ENCODE peak calls at places on chromosome 15, in ten cellular contexts. W is GM12865; X is NCI-H1092 treated with DMSO at 0.1 percent for 48 hours; B is bronchial epithelial cell; A is LHCN-M2; N is cardiac fibroblast; P is GM13977; L is activated CD4-positive, alpha-beta T cell treated with anti-CD3 and anti-CD28 coated beads for 4 hours; U is brain microvascular endothelial cell; R is NCI-H748 treated with DMSO at 0.1 percent for 48 hours. Q is an unnamed sample.

GRCh38 chr15:90376789-90377188 is 11.3 kb upstream of the IQGAP1 start:
- DNase-seq in W (peak), X (no peak), B (no peak), A (no peak), N (no peak), P (no peak), L (peak), U (no peak), R (no peak), Q (peak)

GRCh38 chr15:68553994-68554715 is 24.6 kb upstream of the CORO2B start:
- DNase-seq in W (peak), X (peak), B (peak), A (peak), N (peak), P (peak), L (peak), U (peak), R (peak), Q (peak)

GRCh38 chr15:36177590-36178281 is 401.7 kb upstream of the CDIN1 start:
- DNase-seq in W (no peak), X (peak), B (peak), A (peak), N (peak), P (no peak), L (no peak), U (no peak), R (peak), Q (no peak)

GRCh38 chr15:62895905-62896316 is 146.6 kb upstream of the TPM1 start:
- DNase-seq in W (no peak), X (no peak), B (peak), A (peak), N (peak), P (no peak), L (no peak), U (peak), R (no peak), Q (no peak)

GRCh38 chr15:76483018-76483417 is 146.4 kb downstream of the ISL2 start:
- DNase-seq in W (no peak), X (no peak), B (no peak), A (no peak), N (no peak), P (no peak), L (no peak), U (no peak), R (no peak), Q (no peak)

GRCh38 chr15:54312528-54312927 is 334.3 kb downstream of the UNC13C start:
- DNase-seq in W (no peak), X (no peak), B (no peak), A (no peak), N (no peak), P (no peak), L (no peak), U (no peak), R (no peak), Q (no peak)

GRCh38 chr15:96331942-96332853 is 1.7 kb downstream of the NR2F2 start:
- DNase-seq in W (no peak), X (peak), B (no peak), A (peak), N (peak), P (peak), L (no peak), U (peak), R (no peak), Q (peak)

GRCh38 chr15:73527598-73527997 is 84.6 kb downstream of the REC114 start:
- DNase-seq in W (no peak), X (no peak), B (no peak), A (no peak), N (no peak), P (no peak), L (no peak), U (no peak), R (no peak), Q (no peak)

GRCh38 chr15:52171386-52171785 is 19.8 kb downstream of the GNB5 start:
- DNase-seq in W (no peak), X (no peak), B (no peak), A (no peak), N (peak), P (no peak), L (no peak), U (peak), R (no peak), Q (no peak)

GRCh38 chr15:49032601-49033145 is 13.6 kb downstream of the SECISBP2L start:
- DNase-seq in W (no peak), X (no peak), B (no peak), A (no peak), N (no peak), P (no peak), L (no peak), U (no peak), R (no peak), Q (no peak)

GRCh38 chr15:93034512-93034911 is 54.5 kb downstream of the RGMA start:
- DNase-seq in W (no peak), X (no peak), B (no peak), A (no peak), N (no peak), P (peak), L (no peak), U (no peak), R (no peak), Q (no peak)

GRCh38 chr15:57902155-57902554 is 163.4 kb downstream of the ALDH1A2 start:
- DNase-seq in W (no peak), X (no peak), B (peak), A (no peak), N (no peak), P (no peak), L (no peak), U (no peak), R (no peak), Q (no peak)

GRCh38 chr15:79071901-79072300 is 18.7 kb downstream of the RASGRF1 start:
- DNase-seq in W (no peak), X (no peak), B (no peak), A (no peak), N (peak), P (no peak), L (no peak), U (no peak), R (no peak), Q (no peak)

GRCh38 chr15:84915011-84915958 is 30.8 kb downstream of the SLC28A1 start:
- DNase-seq in W (peak), X (no peak), B (peak), A (peak), N (peak), P (peak), L (peak), U (peak), R (no peak), Q (peak)

GRCh38 chr15:77871838-77872371 is 205.6 kb downstream of the TBC1D2B start:
- DNase-seq in W (no peak), X (no peak), B (no peak), A (no peak), N (no peak), P (no peak), L (no peak), U (no peak), R (no peak), Q (no peak)

GRCh38 chr15:71885390-71885789 is 75.0 kb downstream of the NR2E3 start:
- DNase-seq in W (no peak), X (no peak), B (no peak), A (no peak), N (no peak), P (no peak), L (no peak), U (no peak), R (no peak), Q (no peak)

GRCh38 chr15:68526269-68526668 is 52.5 kb upstream of the CORO2B start:
- DNase-seq in W (peak), X (no peak), B (peak), A (peak), N (peak), P (peak), L (no peak), U (peak), R (no peak), Q (peak)

GRCh38 chr15:36422631-36423030 is 156.8 kb upstream of the CDIN1 start:
- DNase-seq in W (no peak), X (no peak), B (no peak), A (no peak), N (no peak), P (no peak), L (no peak), U (no peak), R (no peak), Q (no peak)

GRCh38 chr15:78085928-78086327 is 6.4 kb upstream of the SH2D7 start:
- DNase-seq in W (no peak), X (no peak), B (no peak), A (no peak), N (peak), P (no peak), L (no peak), U (no peak), R (no peak), Q (no peak)

GRCh38 chr15:32096867-32097266 is 66.6 kb downstream of the CHRNA7 start:
- DNase-seq in W (no peak), X (no peak), B (no peak), A (no peak), N (no peak), P (no peak), L (no peak), U (no peak), R (no peak), Q (no peak)

GRCh38 chr15:84833447-84833846 is 16.3 kb downstream of the ALPK3 start:
- DNase-seq in W (no peak), X (no peak), B (peak), A (peak), N (peak), P (no peak), L (no peak), U (peak), R (no peak), Q (no peak)

GRCh38 chr15:75776075-75776443 is 63.4 kb upstream of the CSPG4 start:
- DNase-seq in W (no peak), X (no peak), B (peak), A (peak), N (peak), P (no peak), L (no peak), U (peak), R (no peak), Q (no peak)

GRCh38 chr15:51536965-51537574 is 85.5 kb downstream of the DMXL2 start:
- DNase-seq in W (peak), X (no peak), B (peak), A (peak), N (peak), P (no peak), L (no peak), U (peak), R (no peak), Q (peak)

GRCh38 chr15:44414001-44414400 is 13.4 kb upstream of the CTDSPL2 start:
- DNase-seq in W (peak), X (no peak), B (no peak), A (peak), N (no peak), P (peak), L (no peak), U (no peak), R (no peak), Q (no peak)

GRCh38 chr15:81315452-81316203 is 8.3 kb downstream of the STARD5 start:
- DNase-seq in W (peak), X (no peak), B (no peak), A (no peak), N (no peak), P (no peak), L (no peak), U (no peak), R (no peak), Q (no peak)

GRCh38 chr15:42911058-42911592 is 9.5 kb downstream of the TTBK2 start:
- DNase-seq in W (no peak), X (no peak), B (no peak), A (peak), N (peak), P (no peak), L (no peak), U (no peak), R (no peak), Q (no peak)

GRCh38 chr15:60584355-60585023 is 105.5 kb upstream of the ICE2 start:
- DNase-seq in W (peak), X (no peak), B (peak), A (no peak), N (peak), P (no peak), L (no peak), U (no peak), R (no peak), Q (no peak)

GRCh38 chr15:45729146-45729545 is 94.3 kb downstream of the SQOR start:
- DNase-seq in W (no peak), X (no peak), B (peak), A (no peak), N (peak), P (no peak), L (no peak), U (no peak), R (no peak), Q (no peak)

GRCh38 chr15:57635300-57635944 is 43.7 kb downstream of the MYZAP start:
- DNase-seq in W (no peak), X (peak), B (no peak), A (peak), N (no peak), P (no peak), L (no peak), U (no peak), R (no peak), Q (no peak)

GRCh38 chr15:88132499-88132898 is 124.0 kb downstream of the NTRK3 start:
- DNase-seq in W (no peak), X (no peak), B (no peak), A (no peak), N (no peak), P (no peak), L (no peak), U (no peak), R (no peak), Q (no peak)

GRCh38 chr15:86591994-86592746 is 512.5 kb downstream of the AGBL1 start:
- DNase-seq in W (no peak), X (no peak), B (no peak), A (peak), N (no peak), P (no peak), L (no peak), U (no peak), R (no peak), Q (no peak)

GRCh38 chr15:67201136-67201535 is 53.3 kb downstream of the AAGAB start:
- DNase-seq in W (no peak), X (no peak), B (no peak), A (peak), N (peak), P (no peak), L (no peak), U (no peak), R (no peak), Q (no peak)

GRCh38 chr15:64067564-64068030 is 21.3 kb upstream of the DAPK2 start:
- DNase-seq in W (peak), X (peak), B (peak), A (peak), N (peak), P (peak), L (peak), U (peak), R (peak), Q (peak)

GRCh38 chr15:91926871-91927270 is 73.4 kb downstream of the SLCO3A1 start:
- DNase-seq in W (no peak), X (no peak), B (no peak), A (no peak), N (peak), P (no peak), L (no peak), U (no peak), R (peak), Q (no peak)

GRCh38 chr15:74373731-74374647 is 6.5 kb upstream of the CYP11A1 start:
- DNase-seq in W (peak), X (peak), B (peak), A (peak), N (peak), P (peak), L (peak), U (peak), R (peak), Q (peak)

GRCh38 chr15:48472756-48473155 is 141.5 kb downstream of the DUT start:
- DNase-seq in W (no peak), X (no peak), B (peak), A (peak), N (peak), P (no peak), L (no peak), U (peak), R (no peak), Q (no peak)

GRCh38 chr15:85543741-85544155 is 163.3 kb downstream of the AKAP13 start:
- DNase-seq in W (no peak), X (peak), B (no peak), A (no peak), N (no peak), P (no peak), L (no peak), U (no peak), R (peak), Q (no peak)

GRCh38 chr15:80674245-80674614 is 20.9 kb upstream of the ABHD17C start:
- DNase-seq in W (peak), X (no peak), B (peak), A (no peak), N (peak), P (no peak), L (no peak), U (no peak), R (no peak), Q (no peak)

GRCh38 chr15:38853608-38854007 is 289.0 kb upstream of the RASGRP1 start:
- DNase-seq in W (peak), X (no peak), B (peak), A (peak), N (peak), P (peak), L (no peak), U (peak), R (no peak), Q (peak)

GRCh38 chr15:58420579-58421043 is 11.2 kb upstream of the LIPC start:
- DNase-seq in W (peak), X (no peak), B (no peak), A (no peak), N (no peak), P (no peak), L (no peak), U (no peak), R (no peak), Q (peak)

Q was measured in GM20000.